ENCODE peak calls at places on chromosome 21, in seven cellular contexts. L, I, N, G, B, H and M are unnamed samples.

GRCh38 chr21:45592208-45592619 is 50.0 kb upstream of the SLC19A1 start:
- DNase-seq in L (peak; percentile 34), I (peak; percentile 74), N (no peak), G (no peak), B (no peak), H (no peak), M (no peak)

GRCh38 chr21:26506951-26507350 is 66.1 kb downstream of the CYYR1 start:
- DNase-seq in L (no peak), I (no peak), N (peak; percentile 86), G (no peak), B (peak; percentile 5), H (no peak), M (no peak)

GRCh38 chr21:15406791-15407190 is 323.0 kb upstream of the USP25 start:
- DNase-seq in L (no peak), I (no peak), N (peak; percentile 41), G (no peak), B (peak; percentile 18), H (peak; percentile 77), M (no peak)

GRCh38 chr21:14878971-14879370 is 185.8 kb downstream of the NRIP1 start:
- DNase-seq in L (no peak), I (no peak), N (peak; percentile 70), G (no peak), B (no peak), H (no peak), M (no peak)

GRCh38 chr21:34926784-34927548 is 122.1 kb downstream of the RUNX1 start:
- DNase-seq in L (no peak), I (no peak), N (no peak), G (no peak), B (no peak), H (no peak), M (no peak)

GRCh38 chr21:31220567-31220966 is 123.5 kb downstream of the TIAM1 start:
- DNase-seq in L (no peak), I (no peak), N (peak; percentile 84), G (no peak), B (no peak), H (no peak), M (no peak)

GRCh38 chr21:44920694-44921604 is at the start of gene ITGB2:
- DNase-seq in L (no peak), I (peak; percentile 97), N (no peak), G (peak; percentile 74), B (no peak), H (no peak), M (peak; percentile 69)

GRCh38 chr21:42392731-42393442 is 3.0 kb downstream of the TMPRSS3 start:
- DNase-seq in L (no peak), I (peak; percentile 48), N (no peak), G (peak; percentile 6), B (no peak), H (no peak), M (no peak)

GRCh38 chr21:43884012-43884860 is 19.2 kb downstream of the AGPAT3 start:
- DNase-seq in L (no peak), I (no peak), N (peak; percentile 37), G (peak; percentile 51), B (peak; percentile 21), H (peak; percentile 66), M (no peak)

GRCh38 chr21:27275294-27275927 is 308.5 kb upstream of the ADAMTS5 start:
- DNase-seq in L (no peak), I (no peak), N (peak; percentile 74), G (no peak), B (peak; percentile 35), H (no peak), M (no peak)

GRCh38 chr21:45973475-45974072 is 8.0 kb upstream of the COL6A1 start:
- DNase-seq in L (peak; percentile 69), I (peak; percentile 42), N (peak; percentile 24), G (peak; percentile 88), B (no peak), H (peak; percentile 74), M (peak; percentile 74)

GRCh38 chr21:39316062-39316461 is 2.6 kb upstream of the BRWD1 start:
- DNase-seq in L (no peak), I (peak; percentile 63), N (peak; percentile 86), G (no peak), B (no peak), H (no peak), M (no peak)

GRCh38 chr21:17045214-17045835 is 467.5 kb upstream of the CXADR start:
- DNase-seq in L (no peak), I (peak; percentile 53), N (peak; percentile 6), G (no peak), B (no peak), H (no peak), M (no peak)

GRCh38 chr21:22758478-22758877 is 1760.3 kb downstream of the NCAM2 start:
- DNase-seq in L (no peak), I (no peak), N (no peak), G (no peak), B (peak; percentile 4), H (no peak), M (no peak)

GRCh38 chr21:31503939-31504338 is 155.6 kb upstream of the SOD1 start:
- DNase-seq in L (no peak), I (no peak), N (peak; percentile 77), G (no peak), B (no peak), H (no peak), M (no peak)

GRCh38 chr21:45381865-45382697 is 22.9 kb upstream of the COL18A1 start:
- DNase-seq in L (peak; percentile 44), I (no peak), N (no peak), G (peak; percentile 46), B (no peak), H (no peak), M (no peak)

GRCh38 chr21:35190201-35190701 is 141.1 kb upstream of the RUNX1 start:
- DNase-seq in L (no peak), I (no peak), N (peak; percentile 87), G (no peak), B (no peak), H (no peak), M (no peak)

GRCh38 chr21:44874497-44875331 is 1.2 kb upstream of the PTTG1IP start:
- DNase-seq in L (peak; percentile 68), I (no peak), N (peak; percentile 37), G (peak; percentile 82), B (no peak), H (peak; percentile 67), M (peak; percentile 74)

GRCh38 chr21:45887121-45887611 is 94.4 kb upstream of the COL6A1 start:
- DNase-seq in L (no peak), I (no peak), N (no peak), G (peak; percentile 28), B (no peak), H (no peak), M (no peak)

GRCh38 chr21:44614161-44614631 is 2.3 kb downstream of the KRTAP10-8 start:
- DNase-seq in L (no peak), I (no peak), N (no peak), G (no peak), B (no peak), H (no peak), M (no peak)

DNA sequence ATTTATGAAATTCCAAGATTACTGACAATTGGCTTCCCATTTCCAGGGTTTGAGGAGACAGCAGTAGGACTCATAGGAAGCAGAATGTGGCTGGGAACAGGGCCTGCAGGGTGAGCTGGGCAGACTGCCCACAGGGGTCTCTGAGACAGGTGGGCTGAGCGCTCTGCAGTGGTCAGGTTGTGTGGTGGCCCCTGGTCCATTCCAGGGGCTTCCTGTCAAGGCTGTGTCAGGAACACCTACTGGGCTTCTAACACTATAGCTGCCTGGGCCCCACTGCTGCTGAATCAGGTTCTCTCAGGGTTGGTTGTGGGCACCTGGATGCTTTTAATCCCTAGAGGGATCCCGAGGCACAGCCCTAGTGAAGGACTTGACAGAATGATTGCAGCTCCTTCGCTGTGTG is 72.1 kb downstream of the BACE2 start:
- DNase-seq in L (no peak), I (no peak), N (no peak), G (no peak), B (no peak), H (no peak), M (no peak)
- H3K36me3 ChIP-seq in L (no peaks in the 10 kb centered on the region), I (no peaks in the 10 kb centered on the region), N (peaks cover 6% of the 10 kb centered on the region), G (peaks cover 3% of the 10 kb centered on the region), B (no peaks in the 10 kb centered on the region), H (no peaks in the 10 kb centered on the region), M (peaks cover 5% of the 10 kb centered on the region)

GRCh38 chr21:36377391-36377842 is 7.8 kb upstream of the CHAF1B start:
- DNase-seq in L (no peak), I (no peak), N (no peak), G (peak; percentile 59), B (no peak), H (no peak), M (no peak)

GRCh38 chr21:36379236-36379635 is 6.0 kb upstream of the CHAF1B start:
- DNase-seq in L (no peak), I (no peak), N (no peak), G (no peak), B (no peak), H (no peak), M (no peak)

GRCh38 chr21:36375994-36376393 is 9.2 kb upstream of the CHAF1B start:
- DNase-seq in L (no peak), I (no peak), N (no peak), G (no peak), B (no peak), H (no peak), M (no peak)
- H3K36me3 ChIP-seq in L (peaks cover 6% of the 10 kb centered on the region), I (peaks cover 19% of the 10 kb centered on the region), N (peaks cover 45% of the 10 kb centered on the region), G (peaks cover 70% of the 10 kb centered on the region), B (no peaks in the 10 kb centered on the region), H (no peaks in the 10 kb centered on the region), M (peaks cover 35% of the 10 kb centered on the region)

GRCh38 chr21:29053656-29054055 is 19.8 kb downstream of the CCT8 start:
- DNase-seq in L (no peak), I (no peak), N (no peak), G (no peak), B (no peak), H (no peak), M (no peak)

GRCh38 chr21:29055080-29055479 is 18.4 kb downstream of the CCT8 start:
- DNase-seq in L (no peak), I (no peak), N (no peak), G (no peak), B (no peak), H (no peak), M (no peak)

GRCh38 chr21:29056005-29056404 is 17.4 kb downstream of the CCT8 start:
- DNase-seq in L (no peak), I (no peak), N (no peak), G (no peak), B (no peak), H (no peak), M (no peak)

GRCh38 chr21:29052224-29052623 is 21.2 kb downstream of the CCT8 start:
- DNase-seq in L (no peak), I (no peak), N (no peak), G (no peak), B (no peak), H (no peak), M (no peak)

DNA sequence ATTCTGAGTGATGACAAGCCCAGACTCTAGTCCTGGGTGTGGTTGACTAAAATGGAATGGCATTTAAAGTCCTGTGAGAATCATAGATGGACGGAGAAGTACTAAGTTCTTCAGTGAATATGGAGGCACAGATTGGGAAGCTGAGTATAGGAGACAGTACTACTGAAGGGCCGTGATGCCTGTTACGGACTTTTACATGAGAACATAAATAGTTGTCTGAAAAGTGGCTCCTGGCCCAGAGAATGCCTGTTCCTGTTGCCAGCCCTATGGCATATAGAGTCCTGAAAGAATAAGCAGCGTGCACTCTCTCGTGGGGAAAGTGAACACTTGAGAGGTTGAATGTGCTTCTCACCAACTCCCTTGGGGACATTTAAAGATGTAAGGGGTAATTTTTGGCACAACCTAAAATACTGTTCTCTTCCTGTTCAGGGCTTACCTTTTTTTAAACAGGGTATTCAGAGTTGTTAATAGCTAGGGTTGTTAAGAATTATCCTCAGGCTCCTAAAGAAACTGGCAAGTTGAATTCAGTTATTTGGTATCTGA is 20.4 kb downstream of the CCT8 start:
- DNase-seq in L (no peak), I (peak; percentile 80), N (no peak), G (no peak), B (no peak), H (no peak), M (no peak)
- H3K36me3 ChIP-seq in L (peaks cover 4% of the 10 kb centered on the region), I (peaks cover 55% of the 10 kb centered on the region), N (peaks cover 23% of the 10 kb centered on the region), G (peaks cover 99% of the 10 kb centered on the region), B (no peaks in the 10 kb centered on the region), H (peaks cover 4% of the 10 kb centered on the region), M (peaks cover 32% of the 10 kb centered on the region)

GRCh38 chr21:33820371-33820770 is 95.2 kb downstream of the ATP5PO start:
- DNase-seq in L (no peak), I (no peak), N (no peak), G (no peak), B (no peak), H (no peak), M (no peak)
- H3K36me3 ChIP-seq in L (no peaks in the 10 kb centered on the region), I (no peaks in the 10 kb centered on the region), N (peaks cover 3% of the 10 kb centered on the region), G (peaks cover 35% of the 10 kb centered on the region), B (no peaks in the 10 kb centered on the region), H (no peaks in the 10 kb centered on the region), M (peaks cover 21% of the 10 kb centered on the region)